ENCODE peak calls at places on chromosomes 6 and 20, in eight cellular contexts. J is HCT116, H is HL-60, K is breast epithelium, W is esophagus muscularis mucosa, X is GM23338, T is GM12892, L is SK-N-SH. B is an unnamed sample.

GRCh38 chr20:17693534-17694001 is 6.2 kb upstream of the BANF2 start:
- DNase-seq in J (no peak), L (no peak), K (peak), T (no peak), X (peak), H (no peak), W (no peak), B (peak)

GRCh38 chr20:52425253-52425652 is 233.7 kb upstream of the ZFP64 start:
- DNase-seq in W (no peak), T (no peak), L (no peak), J (no peak), H (peak), K (no peak), X (no peak), B (no peak)

GRCh38 chr6:15966000-15966399 is 162.9 kb upstream of the MYLIP start:
- DNase-seq in W (no peak), J (no peak), L (no peak), K (no peak), H (no peak), T (no peak), X (no peak), B (no peak)

GRCh38 chr6:52760105-52760765 is 3.0 kb downstream of the GSTA2 start:
- DNase-seq in T (no peak), J (no peak), H (no peak), L (no peak), X (no peak), W (no peak), K (no peak), B (no peak)

GRCh38 chr20:63858393-63859165 is 2.7 kb upstream of the ABHD16B start:
- DNase-seq in K (no peak), J (no peak), X (peak), T (no peak), L (peak), W (no peak), H (no peak), B (no peak)

GRCh38 chr20:20010639-20011500 is 6.3 kb upstream of the NAA20 start:
- DNase-seq in W (no peak), T (no peak), X (no peak), J (no peak), K (no peak), L (no peak), H (no peak), B (no peak)

GRCh38 chr6:29502597-29502996 is 14.8 kb upstream of the MAS1L start:
- DNase-seq in K (no peak), L (no peak), T (no peak), H (no peak), J (no peak), X (no peak), W (no peak), B (no peak)

GRCh38 chr6:122548281-122548680 is 61.9 kb upstream of the PKIB start:
- DNase-seq in T (no peak), W (no peak), K (no peak), H (no peak), J (no peak), L (no peak), X (no peak), B (no peak)

GRCh38 chr6:52570291-52570700 is 6.6 kb downstream of the TRAM2 start:
- DNase-seq in L (no peak), J (no peak), W (no peak), H (no peak), T (no peak), X (no peak), K (no peak), B (peak)

GRCh38 chr6:150635906-150636514 is 36.3 kb downstream of the PLEKHG1 start:
- DNase-seq in T (no peak), H (no peak), X (no peak), J (no peak), K (no peak), W (no peak), L (no peak), B (no peak)

GRCh38 chr20:57558614-57559285 is 2.2 kb upstream of the PCK1 start:
- DNase-seq in H (no peak), J (no peak), X (no peak), K (no peak), L (no peak), W (no peak), T (no peak), B (no peak)

GRCh38 chr6:90028995-90029635 is 134.8 kb downstream of the GJA10 start:
- DNase-seq in K (no peak), J (no peak), W (peak), H (no peak), X (peak), L (no peak), T (no peak), B (no peak)

GRCh38 chr6:106856227-106856874 is 118.2 kb downstream of the CD24 start:
- DNase-seq in T (no peak), K (no peak), W (peak), X (no peak), L (no peak), J (no peak), H (no peak), B (no peak)

GRCh38 chr6:22149081-22149480 is 147.8 kb downstream of the PRL start:
- DNase-seq in X (peak), T (no peak), J (no peak), W (no peak), L (peak), H (no peak), K (no peak), B (no peak)

GRCh38 chr20:64161595-64162238 is 2.5 kb upstream of the MYT1 start:
- DNase-seq in H (peak), X (peak), T (no peak), J (no peak), W (no peak), K (no peak), L (no peak), B (no peak)

GRCh38 chr6:71298459-71298858 is 9.8 kb downstream of the OGFRL1 start:
- DNase-seq in L (no peak), W (no peak), T (no peak), H (no peak), X (peak), J (no peak), K (no peak), B (no peak)

GRCh38 chr6:73732845-73733675 is 37.1 kb downstream of the CD109 start:
- DNase-seq in X (peak), W (no peak), T (no peak), K (peak), H (peak), L (peak), J (peak), B (peak)

GRCh38 chr6:43770417-43771209 is 602 bp downstream of the VEGFA start:
- DNase-seq in J (no peak), X (peak), K (peak), W (no peak), H (peak), L (peak), T (no peak), B (peak)

GRCh38 chr20:21622097-21622496 is 83.4 kb upstream of the PAX1 start:
- DNase-seq in X (no peak), L (no peak), H (no peak), K (peak), W (peak), J (no peak), T (no peak), B (no peak)

GRCh38 chr20:3739054-3739925 is 6.8 kb downstream of the HSPA12B start:
- DNase-seq in H (no peak), L (no peak), T (no peak), W (no peak), J (no peak), X (peak), K (no peak), B (peak)

GRCh38 chr6:75691012-75691411 is 58.0 kb upstream of the MYO6 start:
- DNase-seq in W (no peak), T (no peak), J (peak), H (no peak), X (no peak), L (no peak), K (no peak), B (no peak)

GRCh38 chr6:137827977-137828815 is 38.9 kb upstream of the TNFAIP3 start:
- DNase-seq in X (no peak), H (no peak), J (no peak), W (no peak), L (no peak), T (no peak), K (no peak), B (no peak)

GRCh38 chr6:33276864-33277662 is at the start of gene B3GALT4:
- DNase-seq in X (peak), L (peak), H (peak), W (peak), K (peak), J (no peak), T (peak), B (peak)

GRCh38 chr6:89997456-89998445 is 103.5 kb downstream of the GJA10 start:
- DNase-seq in X (no peak), T (no peak), J (no peak), W (peak), H (peak), K (peak), L (no peak), B (no peak)

GRCh38 chr20:31989030-31989645 is 21.1 kb upstream of the CCM2L start:
- DNase-seq in X (no peak), H (no peak), T (no peak), J (no peak), W (no peak), K (no peak), L (no peak), B (no peak)

GRCh38 chr6:33632603-33633039 is 11.5 kb downstream of the ITPR3 start:
- DNase-seq in W (no peak), X (peak), L (peak), K (no peak), J (peak), H (peak), T (peak), B (no peak)

GRCh38 chr6:110518281-110518623 is 41.8 kb upstream of the SLC22A16 start:
- DNase-seq in W (no peak), J (no peak), X (peak), H (no peak), T (no peak), L (peak), K (no peak), B (no peak)

GRCh38 chr20:45293041-45294002 is 13.3 kb upstream of the RBPJL start:
- DNase-seq in L (peak), H (peak), X (peak), W (peak), J (peak), T (peak), K (peak), B (peak)

GRCh38 chr6:4675086-4675485 is 101.1 kb upstream of the CDYL start:
- DNase-seq in X (no peak), T (no peak), K (no peak), L (no peak), W (no peak), H (no peak), J (no peak), B (no peak)

GRCh38 chr6:162785632-162786242 is 58.0 kb downstream of the PACRG start:
- DNase-seq in K (no peak), L (no peak), J (no peak), T (no peak), H (no peak), W (no peak), X (peak), B (no peak)

GRCh38 chr20:43529457-43530153 is 22.1 kb downstream of the L3MBTL1 start:
- DNase-seq in K (no peak), T (no peak), X (no peak), L (no peak), W (no peak), H (no peak), J (no peak), B (no peak)

GRCh38 chr20:36720510-36720909 is 25.4 kb downstream of the NDRG3 start:
- DNase-seq in J (no peak), X (no peak), W (no peak), T (no peak), K (no peak), H (no peak), L (no peak), B (no peak)

GRCh38 chr20:61640171-61640570 is 388.1 kb downstream of the CDH4 start:
- DNase-seq in W (no peak), K (no peak), H (no peak), T (no peak), X (no peak), J (no peak), L (no peak), B (no peak)

GRCh38 chr6:118725944-118726343 is 74.6 kb upstream of the CEP85L start:
- DNase-seq in W (no peak), X (peak), J (no peak), T (no peak), L (no peak), K (no peak), H (no peak), B (no peak)

GRCh38 chr6:113668712-113669408 is 188.3 kb upstream of the MARCKS start:
- DNase-seq in J (no peak), T (no peak), X (no peak), L (no peak), H (no peak), W (no peak), K (no peak), B (no peak)
- TF ChIP-seq POLR2AphosphoS5 in J (no peak), T (no peak), X (no peak), L (no peak), H (no peak), W (no peak), K (no peak), B (no peak)

GRCh38 chr6:167247814-167248595 is 43.1 kb upstream of the UNC93A start:
- DNase-seq in W (no peak), J (no peak), K (no peak), H (no peak), T (no peak), L (no peak), X (peak), B (no peak)

GRCh38 chr6:167244064-167244949 is 46.8 kb upstream of the UNC93A start:
- DNase-seq in W (no peak), H (no peak), T (no peak), X (no peak), J (no peak), L (no peak), K (no peak), B (no peak)

GRCh38 chr6:167244991-167245390 is 46.1 kb upstream of the UNC93A start:
- DNase-seq in W (no peak), K (no peak), L (no peak), J (no peak), X (peak), H (no peak), T (no peak), B (no peak)

GRCh38 chr6:167240034-167240541 is 51.0 kb upstream of the UNC93A start:
- DNase-seq in J (no peak), L (no peak), K (no peak), H (no peak), T (no peak), X (no peak), W (no peak), B (no peak)

DNA sequence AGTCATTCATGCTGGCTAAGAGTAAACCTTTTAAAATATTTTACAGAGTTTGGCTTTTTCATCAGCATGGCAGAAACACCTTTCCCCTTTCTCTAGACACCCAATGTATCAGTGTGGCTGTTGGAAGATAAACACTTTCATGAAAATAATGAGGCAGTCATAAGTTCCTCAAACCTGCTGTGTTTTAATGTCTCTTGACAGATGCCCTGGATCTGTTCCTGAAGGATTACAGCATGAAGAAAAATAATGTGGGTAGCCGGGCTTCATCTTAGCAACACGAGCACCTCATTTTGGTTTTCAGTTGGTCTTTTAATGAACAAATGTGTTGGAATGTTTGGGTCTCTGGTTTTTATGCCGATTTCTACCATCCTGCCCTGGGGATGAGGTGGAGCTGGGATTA is 45.5 kb upstream of the UNC93A start:
- DNase-seq in K (no peak), X (no peak), W (no peak), H (no peak), T (no peak), J (no peak), L (no peak), B (no peak)
- TF ChIP-seq POLR2AphosphoS5 in K (no peak), X (no peak), W (no peak), H (no peak), T (no peak), J (no peak), L (no peak), B (no peak)

DNA sequence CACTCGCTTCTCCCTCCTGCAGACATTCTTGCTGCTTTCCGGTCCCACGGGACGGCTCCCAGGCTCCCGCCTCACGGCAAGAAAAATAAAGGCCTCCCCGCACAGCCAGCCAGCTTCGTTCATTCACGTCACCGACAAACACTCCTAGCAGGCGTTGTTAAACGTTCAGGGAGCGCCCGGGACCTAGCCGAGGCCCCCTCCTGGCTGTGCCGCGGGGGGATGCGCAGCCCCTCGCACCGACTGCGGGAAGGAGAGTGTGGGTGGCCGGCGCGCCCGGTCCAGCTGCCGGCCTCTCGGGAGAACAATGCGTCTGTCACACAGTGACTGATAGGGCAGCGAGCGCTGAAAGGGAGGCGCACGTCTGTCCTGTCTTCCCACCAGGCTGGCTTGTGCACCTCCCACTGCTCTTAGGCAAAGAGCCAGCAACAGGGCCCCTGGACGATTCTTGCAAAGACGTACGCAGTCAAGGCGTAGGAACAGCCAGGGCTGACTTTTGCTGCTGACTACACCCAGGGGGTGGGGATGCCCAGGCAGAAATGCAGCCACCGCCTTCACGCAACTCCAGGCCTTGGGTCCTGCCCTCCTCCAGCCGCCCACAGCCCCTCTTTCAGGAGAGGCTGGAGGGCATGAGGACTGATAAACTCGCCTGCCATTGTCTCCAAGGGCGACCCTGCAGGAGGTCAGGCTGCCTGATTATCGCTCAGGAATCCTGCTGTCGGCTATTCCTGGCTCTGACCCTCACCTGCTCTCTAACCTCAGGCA is 61.8 kb upstream of the HDDC2 start:
- DNase-seq in T (no peak), W (no peak), H (no peak), X (peak), L (peak), J (no peak), K (peak), B (peak)
- TF ChIP-seq POLR2AphosphoS5 in T (no peak), W (peak), H (no peak), X (peak), L (no peak), J (no peak), K (no peak), B (peak)

GRCh38 chr6:39830444-39830843 is 38.3 kb downstream of the DAAM2 start:
- DNase-seq in H (no peak), W (no peak), X (no peak), T (no peak), L (peak), K (no peak), J (no peak), B (peak)
- TF ChIP-seq POLR2AphosphoS5 in H (no peak), W (no peak), X (no peak), T (no peak), L (no peak), K (no peak), J (no peak), B (no peak)

DNA sequence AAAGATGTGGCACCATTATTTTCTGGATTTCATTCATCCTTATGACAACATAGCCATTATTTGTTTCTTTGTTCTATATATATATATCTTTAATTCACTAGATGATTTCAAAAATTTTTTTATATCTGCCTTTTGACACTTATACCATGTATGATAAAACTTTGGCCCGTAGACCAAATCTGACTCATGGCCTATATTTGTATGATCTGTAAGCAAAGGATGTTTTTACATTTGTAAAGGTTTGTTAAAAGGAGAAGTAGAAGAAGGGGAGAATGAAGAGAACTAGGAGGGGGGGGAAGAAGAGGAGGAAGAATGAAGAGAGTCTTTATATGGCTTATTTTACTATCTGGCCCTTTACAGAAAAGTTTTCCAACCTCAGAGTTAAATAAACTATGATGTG is 279.7 kb downstream of the LAMA2 start:
- DNase-seq in K (no peak), H (no peak), X (no peak), T (no peak), L (no peak), W (no peak), J (no peak), B (no peak)
- TF ChIP-seq POLR2AphosphoS5 in K (no peak), H (no peak), X (no peak), T (no peak), L (no peak), W (no peak), J (no peak), B (no peak)

GRCh38 chr6:156791261-156791850 is 14.2 kb downstream of the ARID1B start:
- DNase-seq in L (peak), T (no peak), K (no peak), W (no peak), J (no peak), X (peak), H (no peak), B (no peak)
- TF ChIP-seq POLR2AphosphoS5 in L (no peak), T (no peak), K (no peak), W (no peak), J (no peak), X (no peak), H (no peak), B (no peak)

GRCh38 chr6:158868122-158868480 is 48.9 kb upstream of the EZR start:
- DNase-seq in L (no peak), T (no peak), K (no peak), W (no peak), X (no peak), J (no peak), H (no peak), B (no peak)

GRCh38 chr6:158870418-158870957 is 51.3 kb upstream of the EZR start:
- DNase-seq in K (no peak), H (no peak), X (no peak), W (no peak), T (no peak), J (no peak), L (no peak), B (no peak)

GRCh38 chr6:158867381-158868121 is 48.4 kb upstream of the EZR start:
- DNase-seq in K (no peak), L (no peak), X (no peak), J (peak), H (no peak), T (no peak), W (no peak), B (no peak)

GRCh38 chr6:158869604-158870417 is 50.6 kb upstream of the EZR start:
- DNase-seq in X (peak), H (peak), J (peak), T (peak), L (peak), K (peak), W (peak), B (peak)

DNA sequence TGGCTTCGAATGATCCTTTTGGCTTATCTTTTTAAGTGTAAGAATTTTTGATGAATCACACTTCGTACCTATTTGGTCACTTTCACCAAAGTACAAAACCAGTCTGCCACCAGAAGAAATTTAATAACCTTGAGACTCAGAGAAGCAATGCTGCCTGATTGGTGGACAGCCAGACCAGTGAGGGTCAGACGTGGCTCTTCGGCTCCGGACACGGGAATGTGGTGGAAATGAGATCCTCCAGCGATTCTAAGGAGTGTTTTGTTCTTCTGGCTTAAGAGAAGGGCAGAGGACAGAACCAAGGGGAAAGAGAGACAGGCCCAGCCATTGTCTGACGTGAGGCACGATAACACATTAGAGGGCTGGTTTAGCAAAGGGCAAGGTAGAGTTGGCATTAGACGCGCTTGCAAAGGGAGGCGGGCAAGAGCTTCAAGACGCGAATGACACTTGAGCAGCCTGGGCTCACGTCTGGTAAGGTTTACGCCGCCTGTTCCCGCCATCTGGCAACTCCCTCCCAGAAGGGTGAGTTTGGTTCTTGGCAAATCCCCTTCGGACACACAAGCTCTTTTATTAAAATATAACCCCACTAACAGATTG is 49.9 kb upstream of the EZR start:
- DNase-seq in T (no peak), L (no peak), W (no peak), H (no peak), K (no peak), J (peak), X (peak), B (no peak)
- TF ChIP-seq POLR2AphosphoS5 in T (peak), L (no peak), W (no peak), H (no peak), K (peak), J (peak), X (peak), B (no peak)

B was measured in sigmoid colon.